ENCODE peak calls at places on chromosomes 6 and 20, in seven cellular contexts. P, B, E, R, U, O and M are unnamed samples.

GRCh38 chr20:63520939-63521601 is 505 bp downstream of the PPDPF start:
- DNase-seq in B (peak; percentile 31), U (peak; percentile 63), O (no peak), P (peak; percentile 61), E (peak; percentile 55), R (peak; percentile 89), M (peak; percentile 44)

GRCh38 chr20:50395258-50395729 is 114.9 kb upstream of the PTPN1 start:
- DNase-seq in U (no peak), O (peak; percentile 66), B (no peak), E (no peak), P (no peak), R (peak; percentile 46), M (no peak)

GRCh38 chr6:62283828-62284411 is 2.1 kb downstream of the KHDRBS2 start:
- DNase-seq in P (no peak), U (peak; percentile 12), O (peak; percentile 29), E (no peak), B (no peak), R (no peak), M (peak; percentile 35)

GRCh38 chr6:43936476-43936875 is 166.5 kb downstream of the VEGFA start:
- DNase-seq in B (no peak), O (no peak), R (no peak), U (no peak), E (no peak), P (no peak), M (no peak)

GRCh38 chr6:151018911-151019795 is 153.7 kb downstream of the MTHFD1L start:
- DNase-seq in E (no peak), O (no peak), B (no peak), P (no peak), U (no peak), R (no peak), M (no peak)

GRCh38 chr20:17806739-17807441 is 107.1 kb downstream of the BANF2 start:
- DNase-seq in O (no peak), B (no peak), P (peak; percentile 62), R (peak; percentile 87), E (no peak), U (no peak), M (no peak)

GRCh38 chr6:79574636-79575035 is 37.4 kb upstream of the LCA5 start:
- DNase-seq in B (no peak), R (peak; percentile 12), P (no peak), U (no peak), E (no peak), O (peak; percentile 75), M (no peak)

GRCh38 chr20:43798591-43799149 is 71.9 kb upstream of the GTSF1L start:
- DNase-seq in B (no peak), R (no peak), E (no peak), U (no peak), O (peak; percentile 21), P (no peak), M (no peak)

GRCh38 chr20:5827098-5827853 is 77.1 kb downstream of the SHLD1 start:
- DNase-seq in O (no peak), U (no peak), E (no peak), R (no peak), P (no peak), B (no peak), M (no peak)

GRCh38 chr20:36818831-36819230 is 45.3 kb upstream of the DSN1 start:
- DNase-seq in R (no peak), O (no peak), B (no peak), E (no peak), P (no peak), U (no peak), M (no peak)

GRCh38 chr6:14729186-14729871 is 516.5 kb upstream of the JARID2 start:
- DNase-seq in O (no peak), R (no peak), B (no peak), E (peak; percentile 59), P (no peak), U (peak; percentile 32), M (no peak)

GRCh38 chr6:95978230-95978629 is 37.5 kb upstream of the FUT9 start:
- DNase-seq in O (peak; percentile 60), B (no peak), P (no peak), E (no peak), R (no peak), U (no peak), M (no peak)